ENCODE peak calls at places on chromosomes 13 and 19, in seven cellular contexts. K, N, H, W, C, M and L are unnamed samples.

GRCh38 chr13:22690756-22691155 is 490.0 kb upstream of the SGCG start:
- DNase-seq in H (no peak), N (no peak), M (no peak), C (no peak), W (no peak), K (no peak), L (no peak)

GRCh38 chr13:24264976-24265375 is 44.4 kb upstream of the C1QTNF9 start:
- DNase-seq in N (no peak), M (no peak), W (no peak), H (peak), C (no peak), K (no peak), L (no peak)

GRCh38 chr19:21109116-21109515 is 27.1 kb downstream of the ZNF714 start:
- DNase-seq in K (peak), C (no peak), N (no peak), M (no peak), H (no peak), W (no peak), L (no peak)

GRCh38 chr19:53055117-53055516 is 10.6 kb downstream of the ERVV-2 start:
- DNase-seq in C (no peak), K (no peak), M (no peak), N (no peak), H (no peak), W (no peak), L (no peak)

GRCh38 chr13:34847751-34848150 is 94.3 kb upstream of the NBEA start:
- DNase-seq in H (no peak), K (no peak), M (no peak), N (no peak), W (no peak), C (no peak), L (peak)

GRCh38 chr13:71374471-71375041 is 492.4 kb downstream of the DACH1 start:
- DNase-seq in H (no peak), M (no peak), C (no peak), K (peak), W (no peak), N (no peak), L (no peak)

GRCh38 chr13:20716951-20717350 is 13.5 kb downstream of the IL17D start:
- DNase-seq in M (no peak), H (no peak), W (no peak), K (no peak), C (no peak), N (no peak), L (no peak)

GRCh38 chr13:107003911-107004310 is 436.0 kb upstream of the ARGLU1 start:
- DNase-seq in H (no peak), N (no peak), W (no peak), C (no peak), M (no peak), K (no peak), L (no peak)

GRCh38 chr19:7619671-7620441 is 9.5 kb downstream of the XAB2 start:
- DNase-seq in K (no peak), W (no peak), M (no peak), H (no peak), C (no peak), N (no peak), L (peak)

GRCh38 chr19:51259348-51260245 is 8.7 kb downstream of the SIGLECL1 start:
- DNase-seq in M (no peak), N (no peak), C (no peak), H (no peak), W (peak), K (peak), L (peak)

DNA sequence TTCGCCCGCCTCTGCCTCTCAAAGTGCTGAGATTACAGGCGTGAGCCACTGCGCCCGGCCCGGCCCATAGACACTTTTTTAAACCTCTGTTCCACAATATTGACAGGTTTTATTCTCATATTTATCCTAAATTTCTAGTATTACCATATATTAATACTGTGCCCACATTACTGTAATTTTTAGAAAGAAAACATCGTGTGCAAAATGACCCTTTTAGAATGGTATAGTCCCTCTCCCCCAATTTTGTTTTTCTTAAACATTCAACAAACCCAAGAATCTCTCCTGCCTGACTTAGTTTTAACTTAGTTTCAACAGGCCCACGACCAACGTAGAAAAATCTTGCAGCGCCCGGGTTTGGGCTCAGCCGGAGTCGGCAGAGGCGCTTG is 9.1 kb downstream of the CDX2 start:
- DNase-seq in H (no peak), C (no peak), K (no peak), N (no peak), W (no peak), M (no peak), L (no peak)
- H3K4me3 ChIP-seq in H (no peak), C (peak), K (no peak), N (no peak), W (no peak), M (peak), L (no peak)

DNA sequence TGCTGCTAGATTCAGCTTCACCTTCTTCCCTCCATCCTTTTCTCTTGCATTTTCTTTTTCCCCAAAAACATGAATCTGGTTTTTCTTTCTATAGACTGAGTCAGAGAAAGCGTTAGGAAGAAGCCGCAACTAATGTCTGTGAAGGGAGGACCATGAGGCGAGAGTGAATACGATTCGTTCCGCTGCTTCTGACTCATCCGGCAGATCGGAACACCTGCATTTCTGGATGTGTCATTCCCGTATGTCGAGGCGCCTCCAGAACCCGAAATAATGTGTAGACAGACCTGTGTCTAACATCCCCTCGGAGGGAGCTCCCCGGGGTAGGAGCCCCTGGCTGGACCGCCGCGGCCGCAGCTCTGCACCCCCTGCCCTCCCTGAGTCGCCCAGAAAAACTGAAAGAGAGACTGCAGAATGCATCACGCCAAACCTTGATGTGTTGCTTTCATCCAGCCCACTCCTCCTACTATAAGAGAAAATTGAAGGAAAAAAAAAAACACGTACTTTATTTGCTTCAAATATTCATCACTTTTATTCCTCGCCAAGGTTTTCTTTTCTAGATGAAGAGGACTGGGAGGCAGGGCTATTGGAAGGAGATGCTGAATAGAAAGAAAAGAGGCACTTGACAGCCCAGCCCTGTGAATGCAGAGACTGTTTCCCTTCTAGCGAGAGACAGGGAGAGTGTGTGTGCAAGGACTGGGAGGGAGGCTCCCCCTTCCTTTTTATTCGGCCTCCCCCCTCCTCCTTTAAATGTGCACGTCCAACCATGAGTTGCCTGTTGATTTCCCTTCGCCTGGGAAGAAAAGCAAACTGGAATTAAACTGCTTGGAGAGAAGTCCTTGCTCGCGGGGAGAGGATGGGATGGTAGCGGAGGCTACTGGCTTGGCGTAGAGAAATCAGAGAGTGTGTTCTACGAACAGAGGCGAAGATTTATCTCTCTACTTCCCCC is 610 bp upstream of the PCDH17 start:
- DNase-seq in W (no peak), N (no peak), K (peak), C (no peak), H (no peak), M (no peak), L (no peak)
- H3K4me3 ChIP-seq in W (peak), N (peak), K (peak), C (peak), H (peak), M (no peak), L (peak)

DNA sequence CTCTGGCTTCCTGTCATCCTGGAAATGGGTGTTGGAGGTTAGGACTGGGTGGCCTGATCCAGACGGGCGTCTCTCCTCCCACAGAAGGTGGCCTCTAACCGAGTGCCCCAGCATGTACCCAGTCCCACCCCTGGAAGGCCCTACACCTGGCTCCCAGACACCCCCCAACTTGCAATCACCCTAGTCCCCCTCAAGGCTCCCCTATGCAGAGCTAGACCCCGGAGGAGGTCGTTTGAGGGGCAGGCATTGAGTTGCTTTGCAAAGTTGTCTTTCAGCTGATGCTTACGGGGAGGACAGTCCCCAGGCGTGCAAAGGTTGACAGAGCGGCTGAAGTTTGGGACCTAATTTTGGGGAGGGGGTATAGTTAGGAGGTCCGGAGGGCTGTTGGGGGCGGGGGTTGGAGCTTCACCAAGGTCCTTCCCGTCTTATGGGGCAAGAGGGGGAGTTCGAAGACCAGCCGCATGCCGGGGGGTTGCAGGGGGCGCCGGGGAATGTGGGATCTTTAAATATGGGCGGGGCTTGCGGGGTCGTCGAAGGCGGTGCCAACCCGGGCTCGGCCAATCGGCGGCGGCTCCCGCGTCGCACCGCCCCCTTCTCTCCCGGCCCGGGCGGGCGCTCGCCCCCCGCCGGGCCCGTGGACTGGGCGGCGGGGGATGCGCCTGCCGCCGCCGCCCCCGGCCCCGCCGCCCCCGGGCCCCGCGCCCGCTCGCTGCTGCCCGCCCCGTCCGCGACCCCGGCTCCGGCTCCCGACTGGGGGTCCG is at the start of gene KCNN1:
- DNase-seq in N (peak), W (no peak), H (no peak), M (no peak), C (no peak), K (no peak), L (no peak)
- H3K4me3 ChIP-seq in N (no peak), W (no peak), H (no peak), M (no peak), C (peak), K (no peak), L (no peak)

GRCh38 chr19:54192972-54193371 is 1.9 kb downstream of the TSEN34 start:
- DNase-seq in C (no peak), H (no peak), K (no peak), N (peak), M (no peak), W (no peak), L (no peak)
- H3K4me3 ChIP-seq in C (no peak), H (no peak), K (no peak), N (no peak), M (no peak), W (no peak), L (no peak)

DNA sequence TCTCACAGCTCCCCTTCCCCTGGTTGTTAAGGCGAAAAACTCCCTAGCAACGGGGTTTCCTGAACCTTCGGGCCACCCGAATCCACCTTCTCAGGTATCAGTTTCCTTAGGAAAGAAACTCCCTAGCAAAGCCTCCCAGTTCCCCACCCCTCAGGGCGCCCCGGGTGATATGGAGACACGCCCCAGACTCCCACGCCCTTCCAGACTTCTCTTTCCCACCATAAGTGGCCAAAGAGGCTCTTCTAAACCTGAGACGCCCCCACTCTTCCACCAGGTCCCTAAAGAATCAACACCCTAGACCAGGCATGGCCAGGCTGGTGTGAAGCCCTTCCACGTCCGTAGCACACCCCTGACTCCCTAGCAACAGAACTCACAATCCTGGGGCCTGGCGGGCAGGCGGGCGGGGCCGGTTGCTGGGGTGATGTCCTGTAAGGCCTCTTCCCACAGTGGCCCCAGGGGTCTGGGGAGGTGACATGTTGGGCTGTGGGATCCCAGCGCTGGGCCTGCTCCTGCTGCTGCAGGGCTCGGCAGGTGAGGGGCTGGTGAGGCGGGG is at the start of gene TMEM190:
- DNase-seq in C (no peak), N (no peak), K (no peak), W (no peak), H (no peak), M (no peak), L (no peak)
- H3K4me3 ChIP-seq in C (no peak), N (no peak), K (no peak), W (no peak), H (no peak), M (no peak), L (no peak)

GRCh38 chr19:16445238-16446107 is 26.3 kb downstream of the EPS15L1 start:
- DNase-seq in C (no peak), N (no peak), M (no peak), K (peak), H (no peak), W (no peak), L (no peak)
- H3K4me3 ChIP-seq in C (no peak), N (no peak), M (no peak), K (no peak), H (no peak), W (no peak), L (no peak)